ENCODE peak calls at places on chromosomes 13 and 19, in eight cellular contexts. S is GM13976, L is activated B cell treated with CpG ODN at 0.5 μM for 24 hours, A is M059J, W is AG09319, H is NCI-H226, D is substantia nigra, B is astrocyte of the hippocampus. J is an unnamed sample.

GRCh38 chr19:15268928-15269253 is 36.6 kb upstream of the EPHX3 start:
- DNase-seq in B (no peak), S (no peak), D (no peak), H (no peak), A (no peak), L (no peak), W (no peak), J (no peak)

GRCh38 chr19:8517551-8518442 is 3.8 kb upstream of the ZNF414 start:
- DNase-seq in L (no peak), D (no peak), A (no peak), H (no peak), S (no peak), W (peak), B (no peak), J (no peak)

GRCh38 chr19:19552811-19553210 is 14.7 kb downstream of the CILP2 start:
- DNase-seq in H (no peak), A (peak), B (peak), D (no peak), W (no peak), S (peak), L (no peak), J (no peak)

GRCh38 chr13:42968906-42969305 is 23.1 kb downstream of the EPSTI1 start:
- DNase-seq in L (no peak), B (no peak), A (no peak), W (no peak), S (no peak), D (no peak), H (no peak), J (no peak)

GRCh38 chr19:5149508-5149907 is 180.6 kb downstream of the KDM4B start:
- DNase-seq in W (no peak), S (no peak), L (no peak), A (no peak), D (no peak), B (no peak), H (no peak), J (no peak)

GRCh38 chr13:49733181-49733951 is 42.1 kb upstream of the EBPL start:
- DNase-seq in H (no peak), A (peak), D (no peak), L (no peak), S (no peak), W (no peak), B (peak), J (no peak)

GRCh38 chr19:17327654-17328516 is 6.8 kb downstream of the ANO8 start:
- DNase-seq in A (no peak), B (no peak), S (peak), W (no peak), D (no peak), H (peak), L (peak), J (peak)

GRCh38 chr19:30784850-30785459 is 412.8 kb downstream of the ZNF536 start:
- DNase-seq in H (no peak), S (peak), D (peak), W (no peak), B (peak), A (peak), L (no peak), J (peak)

GRCh38 chr19:34733266-34733825 is 697 bp upstream of the ZNF181 start:
- DNase-seq in W (no peak), H (no peak), S (peak), D (no peak), B (no peak), A (no peak), L (no peak), J (no peak)

GRCh38 chr13:31598990-31599389 is 140.3 kb upstream of the RXFP2 start:
- DNase-seq in S (no peak), L (no peak), B (no peak), D (no peak), W (no peak), A (no peak), H (no peak), J (no peak)

GRCh38 chr13:48621056-48621455 is 32.7 kb upstream of the CYSLTR2 start:
- DNase-seq in S (no peak), B (no peak), W (no peak), H (no peak), A (no peak), L (no peak), D (no peak), J (no peak)

GRCh38 chr13:34730966-34731365 is 211.1 kb upstream of the NBEA start:
- DNase-seq in B (no peak), H (no peak), S (no peak), A (no peak), L (no peak), W (no peak), D (no peak), J (no peak)

GRCh38 chr19:16034180-16034579 is 42.1 kb upstream of the TPM4 start:
- DNase-seq in H (no peak), D (no peak), B (no peak), L (no peak), A (no peak), W (no peak), S (peak), J (no peak)

GRCh38 chr13:113658836-113659235 is 838 bp upstream of the ATP4B start:
- DNase-seq in D (no peak), W (no peak), S (no peak), A (no peak), L (peak), B (no peak), H (no peak), J (no peak)

GRCh38 chr19:35986664-35987570 is 8.1 kb upstream of the SDHAF1 start:
- DNase-seq in S (peak), H (no peak), L (peak), A (peak), W (no peak), B (peak), D (no peak), J (peak)

GRCh38 chr19:33227870-33228599 is 2.4 kb upstream of the SLC7A10 start:
- DNase-seq in B (no peak), L (no peak), A (no peak), D (no peak), W (no peak), S (no peak), H (no peak), J (no peak)

GRCh38 chr19:19474950-19475781 is 40.2 kb downstream of the TSSK6 start:
- DNase-seq in B (no peak), L (no peak), W (no peak), D (no peak), A (no peak), H (no peak), S (no peak), J (no peak)

GRCh38 chr19:32642771-32643170 is 32.2 kb downstream of the ANKRD27 start:
- DNase-seq in A (no peak), B (no peak), H (no peak), L (no peak), D (no peak), S (no peak), W (no peak), J (no peak)

GRCh38 chr13:64782459-64782858 is 2447.7 kb downstream of the PCDH9 start:
- DNase-seq in A (no peak), W (no peak), D (no peak), L (no peak), H (peak), S (no peak), B (no peak), J (no peak)

GRCh38 chr13:72634859-72635258 is 92.6 kb downstream of the MZT1 start:
- DNase-seq in H (no peak), W (no peak), L (no peak), B (no peak), S (no peak), D (no peak), A (no peak), J (no peak)

GRCh38 chr13:110454227-110454859 is 107.2 kb downstream of the RAB20 start:
- DNase-seq in L (no peak), H (no peak), B (no peak), D (no peak), W (no peak), S (no peak), A (no peak), J (no peak)

GRCh38 chr13:50459658-50460057 is 383.8 kb downstream of the DLEU7 start:
- DNase-seq in D (no peak), B (no peak), A (no peak), W (no peak), S (no peak), L (no peak), H (no peak), J (no peak)

GRCh38 chr19:30360378-30361106 is 11.6 kb upstream of the ZNF536 start:
- DNase-seq in D (no peak), S (no peak), H (no peak), A (no peak), B (no peak), L (no peak), W (no peak), J (no peak)

GRCh38 chr19:46713781-46714522 is 3.0 kb downstream of the PRKD2 start:
- DNase-seq in W (peak), B (peak), S (peak), L (peak), H (peak), A (peak), D (peak), J (peak)

GRCh38 chr13:113981201-113981605 is 7.3 kb upstream of the C13orf46 start:
- DNase-seq in H (peak), D (no peak), S (no peak), L (no peak), B (peak), W (no peak), A (no peak), J (no peak)

GRCh38 chr19:36931684-36932083 is 15.6 kb downstream of the ZNF568 start:
- DNase-seq in L (no peak), A (no peak), S (no peak), B (no peak), H (no peak), D (no peak), W (no peak), J (no peak)

GRCh38 chr19:29882719-29883105 is 59.3 kb upstream of the URI1 start:
- DNase-seq in A (no peak), D (no peak), B (no peak), S (no peak), L (no peak), W (no peak), H (no peak), J (no peak)

GRCh38 chr13:24167666-24168391 is 7.3 kb downstream of the SPATA13 start:
- DNase-seq in W (no peak), L (no peak), B (no peak), S (no peak), D (no peak), A (no peak), H (no peak), J (no peak)

GRCh38 chr19:53945441-53945840 is 17.3 kb upstream of the CACNG8 start:
- DNase-seq in W (no peak), D (no peak), L (no peak), B (no peak), H (no peak), S (no peak), A (peak), J (no peak)

J was measured in naive B cell.